ENCODE peak calls at places on chromosomes 2 and 18, in eight cellular contexts. W is cardiac muscle cell; M is ascending aorta; K is CD8-positive, alpha-beta memory T cell; T is pancreas; Y is adipocyte; C is mammary epithelial cell; J is A549. Q is an unnamed sample. For H3K4me1, the result is how much of the 10 kb centered on the place peaks cover.

GRCh38 chr2:114001936-114002335 is 112.0 kb downstream of the ACTR3 start:
- DNase-seq in W (no peak), M (no peak), K (no peak), T (no peak), Y (no peak), C (no peak), J (no peak), Q (no peak)

GRCh38 chr2:25052948-25053477 is 11.1 kb downstream of the EFR3B start:
- DNase-seq in W (peak), M (no peak), K (no peak), T (no peak), Y (no peak), C (no peak), J (no peak), Q (no peak)

GRCh38 chr2:165274698-165275097 is 35.5 kb downstream of the SCN2A start:
- DNase-seq in W (no peak), M (peak), K (no peak), T (peak), Y (no peak), C (no peak), J (no peak), Q (peak)

GRCh38 chr2:173793649-173794565 is 171.3 kb downstream of the SP3 start:
- DNase-seq in W (no peak), M (no peak), K (no peak), T (peak), Y (no peak), C (no peak), J (no peak), Q (no peak)

GRCh38 chr2:238247002-238247822 is 7.4 kb upstream of the HES6 start:
- DNase-seq in W (no peak), M (no peak), K (no peak), T (no peak), Y (peak), C (no peak), J (no peak), Q (peak)

GRCh38 chr2:95050385-95051300 is 25.1 kb downstream of the MAL start:
- DNase-seq in W (no peak), M (no peak), K (no peak), T (no peak), Y (no peak), C (no peak), J (no peak), Q (no peak)

GRCh38 chr2:217218269-217219140 is 358.6 kb upstream of the TNP1 start:
- DNase-seq in W (no peak), M (peak), K (no peak), T (no peak), Y (peak), C (peak), J (no peak), Q (no peak)

GRCh38 chr2:68059769-68060525 is 2.9 kb downstream of the C1D start:
- DNase-seq in W (no peak), M (no peak), K (no peak), T (no peak), Y (no peak), C (no peak), J (no peak), Q (no peak)

GRCh38 chr2:198596985-198597384 is 792.6 kb downstream of the PLCL1 start:
- DNase-seq in W (no peak), M (no peak), K (no peak), T (no peak), Y (no peak), C (no peak), J (no peak), Q (no peak)

GRCh38 chr2:240733803-240734495 is 42.3 kb downstream of the AQP12A start:
- DNase-seq in W (no peak), M (no peak), K (no peak), T (no peak), Y (no peak), C (no peak), J (peak), Q (no peak)

GRCh38 chr2:104849618-104850097 is 4.3 kb upstream of the POU3F3 start:
- DNase-seq in W (peak), M (no peak), K (peak), T (peak), Y (peak), C (peak), J (no peak), Q (peak)

GRCh38 chr2:13057671-13058070 is 340.9 kb downstream of the TRIB2 start:
- DNase-seq in W (no peak), M (no peak), K (no peak), T (no peak), Y (no peak), C (no peak), J (no peak), Q (no peak)

GRCh38 chr2:126831234-126832005 is 67.3 kb upstream of the TEX51 start:
- DNase-seq in W (peak), M (no peak), K (no peak), T (no peak), Y (no peak), C (peak), J (no peak), Q (no peak)

GRCh38 chr2:37344453-37345361 is at the start of gene QPCT:
- DNase-seq in W (no peak), M (peak), K (peak), T (peak), Y (peak), C (no peak), J (peak), Q (peak)

GRCh38 chr2:120503206-120503792 is 157.4 kb downstream of the INHBB start:
- DNase-seq in W (no peak), M (no peak), K (no peak), T (no peak), Y (no peak), C (no peak), J (no peak), Q (no peak)

GRCh38 chr18:6960656-6961055 is 156.9 kb downstream of the LAMA1 start:
- DNase-seq in W (no peak), M (no peak), K (no peak), T (no peak), Y (peak), C (peak), J (no peak), Q (no peak)

GRCh38 chr18:45019469-45019868 is 338.8 kb downstream of the SETBP1 start:
- DNase-seq in W (no peak), M (no peak), K (no peak), T (no peak), Y (no peak), C (peak), J (no peak), Q (no peak)

GRCh38 chr18:62030091-62030985 is 137.5 kb upstream of the RNF152 start:
- DNase-seq in W (no peak), M (no peak), K (no peak), T (no peak), Y (peak), C (no peak), J (no peak), Q (no peak)

GRCh38 chr2:226891780-226892590 is 56.1 kb downstream of the RHBDD1 start:
- DNase-seq in W (no peak), M (no peak), K (no peak), T (no peak), Y (peak), C (peak), J (no peak), Q (no peak)

GRCh38 chr18:62788111-62788510 is 72.8 kb downstream of the PHLPP1 start:
- DNase-seq in W (no peak), M (no peak), K (no peak), T (no peak), Y (no peak), C (no peak), J (no peak), Q (no peak)

GRCh38 chr18:21264651-21265050 is 22.6 kb downstream of the GREB1L start:
- DNase-seq in W (peak), M (no peak), K (no peak), T (no peak), Y (peak), C (peak), J (no peak), Q (no peak)

GRCh38 chr2:73293534-73294171 is at the start of gene EGR4:
- DNase-seq in W (peak), M (peak), K (peak), T (peak), Y (peak), C (peak), J (peak), Q (peak)

GRCh38 chr2:112486895-112487294 is 4.9 kb downstream of the TTL start:
- DNase-seq in W (no peak), M (no peak), K (no peak), T (no peak), Y (no peak), C (no peak), J (no peak), Q (no peak)

GRCh38 chr2:191597186-191597751 is 80.7 kb upstream of the NABP1 start:
- DNase-seq in W (no peak), M (no peak), K (no peak), T (no peak), Y (no peak), C (no peak), J (no peak), Q (no peak)

GRCh38 chr2:85356186-85356585 is 1.6 kb downstream of the ELMOD3 start:
- DNase-seq in W (no peak), M (no peak), K (no peak), T (no peak), Y (no peak), C (no peak), J (no peak), Q (no peak)

GRCh38 chr18:27839141-27839540 is 337.8 kb downstream of the CDH2 start:
- DNase-seq in W (no peak), M (no peak), K (no peak), T (no peak), Y (peak), C (peak), J (peak), Q (no peak)

GRCh38 chr2:43123981-43124666 is 102.3 kb downstream of the ZFP36L2 start:
- DNase-seq in W (no peak), M (no peak), K (no peak), T (no peak), Y (no peak), C (no peak), J (no peak), Q (no peak)

GRCh38 chr2:233801357-233802131 is 23.4 kb downstream of the MROH2A start:
- DNase-seq in W (no peak), M (no peak), K (no peak), T (no peak), Y (no peak), C (peak), J (no peak), Q (no peak)

GRCh38 chr18:59388180-59388579 is 29.1 kb upstream of the LMAN1 start:
- DNase-seq in W (no peak), M (no peak), K (no peak), T (no peak), Y (no peak), C (no peak), J (no peak), Q (no peak)

GRCh38 chr2:180980185-180980942 is at the start of gene UBE2E3:
- DNase-seq in W (peak), M (peak), K (peak), T (peak), Y (peak), C (peak), J (peak), Q (peak)
- H3K4me1 ChIP-seq in W (under half), M (under half), K (under half), T (under half), Y (under half), C (under half), J (under half), Q (under half)

DNA sequence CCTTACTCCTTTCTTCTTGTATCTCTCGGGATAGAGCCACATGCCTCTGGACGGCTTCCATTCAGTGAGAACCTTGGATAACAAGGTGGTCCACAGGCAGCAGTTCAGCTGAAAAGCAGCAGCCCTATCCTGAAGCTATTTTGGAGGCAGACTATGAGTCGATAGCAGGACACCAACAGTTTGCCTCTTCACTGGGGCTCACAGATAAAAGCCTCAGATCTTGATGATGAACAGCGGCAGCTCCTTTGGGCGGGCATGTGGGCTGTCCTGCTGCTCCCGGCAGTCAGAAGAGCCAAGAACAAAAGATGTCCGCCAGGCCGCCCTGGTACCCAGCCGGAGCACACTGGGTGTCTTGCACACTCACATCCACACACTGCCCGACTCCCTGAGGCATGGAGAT is 89.8 kb upstream of the KLF7 start:
- DNase-seq in W (no peak), M (peak), K (no peak), T (no peak), Y (no peak), C (no peak), J (no peak), Q (no peak)
- H3K4me1 ChIP-seq in W (under half), M (under half), K (under half), T (under half), Y (half or more), C (half or more), J (half or more), Q (half or more)

GRCh38 chr2:219525533-219526232 is 11.4 kb downstream of the ASIC4 start:
- DNase-seq in W (peak), M (no peak), K (no peak), T (no peak), Y (no peak), C (no peak), J (no peak), Q (no peak)
- H3K4me1 ChIP-seq in W (half or more), M (under half), K (under half), T (under half), Y (under half), C (under half), J (under half), Q (under half)

GRCh38 chr2:19022334-19022733 is 336.1 kb downstream of the OSR1 start:
- DNase-seq in W (no peak), M (no peak), K (no peak), T (no peak), Y (peak), C (no peak), J (no peak), Q (no peak)
- H3K4me1 ChIP-seq in W (under half), M (under half), K (under half), T (under half), Y (under half), C (under half), J (under half), Q (under half)

GRCh38 chr2:96526615-96527014 is 9.9 kb upstream of the ARID5A start:
- DNase-seq in W (no peak), M (no peak), K (no peak), T (no peak), Y (no peak), C (no peak), J (no peak), Q (peak)
- H3K4me1 ChIP-seq in W (under half), M (under half), K (under half), T (under half), Y (under half), C (under half), J (under half), Q (under half)

GRCh38 chr2:216114476-216115223 is 5.5 kb downstream of the XRCC5 start:
- DNase-seq in W (peak), M (peak), K (peak), T (peak), Y (peak), C (peak), J (peak), Q (peak)

GRCh38 chr2:216113572-216113971 is 4.4 kb downstream of the XRCC5 start:
- DNase-seq in W (no peak), M (no peak), K (no peak), T (no peak), Y (no peak), C (no peak), J (no peak), Q (no peak)

GRCh38 chr2:216115224-216115582 is 6.1 kb downstream of the XRCC5 start:
- DNase-seq in W (no peak), M (no peak), K (no peak), T (no peak), Y (no peak), C (peak), J (peak), Q (no peak)

GRCh38 chr2:216111122-216111521 is 2.0 kb downstream of the XRCC5 start:
- DNase-seq in W (no peak), M (no peak), K (no peak), T (no peak), Y (no peak), C (no peak), J (no peak), Q (no peak)

GRCh38 chr2:216112926-216113325 is 3.8 kb downstream of the XRCC5 start:
- DNase-seq in W (no peak), M (no peak), K (no peak), T (no peak), Y (no peak), C (no peak), J (no peak), Q (no peak)
- H3K4me1 ChIP-seq in W (under half), M (under half), K (half or more), T (under half), Y (half or more), C (under half), J (under half), Q (half or more)

DNA sequence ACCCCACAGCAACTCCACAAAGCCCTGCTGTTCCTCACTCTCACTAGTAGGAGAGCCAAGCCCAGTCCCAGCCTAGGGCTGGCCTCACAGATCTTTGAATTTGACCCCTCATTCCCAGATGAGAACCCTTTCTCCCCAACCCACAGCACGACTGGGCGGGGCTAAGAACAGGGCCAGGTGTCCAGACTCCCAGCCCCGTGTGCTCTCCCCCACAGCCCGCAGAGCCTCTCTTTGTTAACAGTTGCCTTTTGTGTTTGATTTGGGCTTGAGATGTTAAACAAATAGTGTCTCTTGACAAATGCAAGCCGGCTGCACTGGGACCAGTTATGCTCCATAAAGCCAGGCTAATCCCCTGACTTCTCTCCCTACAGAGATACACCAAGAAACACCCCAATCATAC is 4.7 kb upstream of the KCNK3 start:
- DNase-seq in W (no peak), M (no peak), K (no peak), T (peak), Y (no peak), C (no peak), J (no peak), Q (no peak)
- H3K4me1 ChIP-seq in W (under half), M (under half), K (under half), T (under half), Y (under half), C (under half), J (under half), Q (under half)

GRCh38 chr2:46984642-46985476 is 69.3 kb upstream of the MCFD2 start:
- DNase-seq in W (no peak), M (peak), K (no peak), T (no peak), Y (peak), C (peak), J (peak), Q (peak)
- H3K4me1 ChIP-seq in W (under half), M (under half), K (under half), T (under half), Y (half or more), C (under half), J (half or more), Q (half or more)

DNA sequence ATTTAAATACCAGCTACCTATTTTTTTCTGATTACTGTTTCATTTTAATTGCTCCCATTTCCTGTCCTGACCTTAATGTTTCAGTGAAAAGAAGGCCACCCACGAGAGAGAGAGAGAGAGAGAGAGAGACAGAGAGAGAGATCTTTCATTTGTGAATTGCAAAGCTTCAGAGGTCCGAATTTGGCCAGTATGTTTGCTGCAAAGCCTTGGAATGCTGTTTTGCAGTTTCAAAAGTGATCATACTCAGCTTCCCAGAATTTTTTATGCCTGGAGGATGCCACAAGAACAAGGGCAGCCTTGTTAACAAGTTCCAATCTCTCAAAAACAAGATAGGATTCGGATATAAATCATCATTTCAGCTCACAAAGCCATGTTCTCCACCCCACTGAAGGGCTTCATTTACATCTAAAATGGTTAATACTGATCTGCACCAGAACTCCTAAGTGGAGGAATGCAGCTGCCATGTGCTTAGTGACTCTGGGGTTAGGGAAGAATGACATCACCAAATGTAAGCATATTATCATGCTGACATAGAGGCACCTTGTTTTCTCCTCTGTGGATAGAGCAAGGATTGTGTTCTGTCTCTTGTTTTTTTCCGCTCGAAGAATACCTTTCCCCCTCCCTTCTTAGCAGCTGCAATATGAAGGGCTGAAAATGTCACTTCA is 478.4 kb downstream of the ARHGAP15 start:
- DNase-seq in W (no peak), M (no peak), K (no peak), T (no peak), Y (peak), C (no peak), J (no peak), Q (no peak)
- H3K4me1 ChIP-seq in W (under half), M (under half), K (under half), T (under half), Y (under half), C (under half), J (under half), Q (under half)

GRCh38 chr2:96304606-96305005 is 740 bp downstream of the SNRNP200 start:
- DNase-seq in W (no peak), M (no peak), K (no peak), T (no peak), Y (no peak), C (no peak), J (no peak), Q (no peak)
- H3K4me1 ChIP-seq in W (under half), M (under half), K (under half), T (under half), Y (under half), C (under half), J (under half), Q (under half)

Q was measured in left lung.